ENCODE peak calls at places on chromosomes 5 and 9, in seven cellular contexts. T, P, J, R, O, E and C are unnamed samples.

GRCh38 chr9:129236441-129237145 is 58.5 kb upstream of the IER5L start:
- DNase-seq in P (no peak), O (peak), T (peak), J (no peak), R (no peak), E (no peak), C (peak)

GRCh38 chr9:11086561-11086960 is 473.8 kb upstream of the PTPRD start:
- DNase-seq in P (no peak), E (no peak), T (no peak), J (no peak), R (no peak), O (no peak), C (no peak)

GRCh38 chr9:93595861-93596365 is 19.5 kb downstream of the PHF2 start:
- DNase-seq in J (no peak), O (no peak), E (no peak), R (peak), T (no peak), P (no peak), C (no peak)

GRCh38 chr9:1025131-1025530 is 25.0 kb upstream of the DMRT2 start:
- DNase-seq in T (no peak), R (no peak), O (no peak), J (no peak), P (no peak), E (no peak), C (no peak)

GRCh38 chr9:119902611-119903010 is 533.4 kb upstream of the BRINP1 start:
- DNase-seq in O (no peak), P (no peak), E (no peak), J (no peak), R (no peak), T (no peak), C (no peak)

GRCh38 chr9:4494337-4494736 is 4.1 kb downstream of the SLC1A1 start:
- DNase-seq in R (no peak), J (no peak), E (no peak), P (no peak), T (no peak), O (no peak), C (no peak)

GRCh38 chr9:4840018-4840417 is 47.3 kb downstream of the RCL1 start:
- DNase-seq in T (no peak), O (no peak), P (no peak), J (no peak), R (no peak), E (no peak), C (no peak)

GRCh38 chr9:136978073-136978864 is 965 bp downstream of the PTGDS start:
- DNase-seq in O (peak), J (no peak), R (peak), P (peak), T (no peak), E (no peak), C (peak)

GRCh38 chr5:61277190-61277589 is 54.9 kb upstream of the ZSWIM6 start:
- DNase-seq in J (no peak), E (peak), T (no peak), R (no peak), O (no peak), P (no peak), C (peak)

GRCh38 chr5:21452429-21452828 is 1400.7 kb downstream of the CDH12 start:
- DNase-seq in P (no peak), E (no peak), J (no peak), O (no peak), T (no peak), R (no peak), C (no peak)

GRCh38 chr5:5183192-5183699 is 43.1 kb downstream of the ADAMTS16 start:
- DNase-seq in J (no peak), R (no peak), P (peak), O (no peak), T (no peak), E (no peak), C (no peak)

GRCh38 chr5:60959156-60959555 is 14.2 kb downstream of the NDUFAF2 start:
- DNase-seq in E (no peak), T (peak), P (no peak), O (no peak), J (peak), R (no peak), C (no peak)

GRCh38 chr5:102433473-102433872 is 65.3 kb downstream of the SLCO6A1 start:
- DNase-seq in J (no peak), O (no peak), P (no peak), T (no peak), R (no peak), E (no peak), C (no peak)

GRCh38 chr5:120134944-120135343 is 329.2 kb upstream of the PRR16 start:
- DNase-seq in P (no peak), J (no peak), E (no peak), T (no peak), R (no peak), O (no peak), C (no peak)

GRCh38 chr5:98651715-98652114 is 121.7 kb upstream of the RGMB start:
- DNase-seq in O (no peak), R (no peak), T (no peak), J (no peak), E (no peak), P (no peak), C (no peak)

GRCh38 chr5:32734822-32735378 is 23.8 kb downstream of the NPR3 start:
- DNase-seq in J (no peak), T (no peak), O (no peak), P (no peak), R (no peak), E (no peak), C (no peak)

GRCh38 chr5:180636403-180637075 is 12.9 kb downstream of the FLT4 start:
- DNase-seq in T (peak), R (peak), E (no peak), P (no peak), O (peak), J (no peak), C (no peak)

GRCh38 chr5:57386958-57387357 is 95.7 kb downstream of the ACTBL2 start:
- DNase-seq in E (no peak), T (peak), O (no peak), J (no peak), R (no peak), P (no peak), C (no peak)

GRCh38 chr9:93467462-93467861 is 14.1 kb upstream of the FAM120AOS start:
- DNase-seq in O (no peak), J (no peak), E (no peak), P (no peak), R (no peak), T (no peak), C (no peak)

GRCh38 chr5:39714036-39714698 is 289.4 kb upstream of the DAB2 start:
- DNase-seq in T (peak), E (peak), J (peak), R (no peak), O (no peak), P (peak), C (peak)

GRCh38 chr5:172751761-172752510 is 19.1 kb downstream of the DUSP1 start:
- DNase-seq in E (no peak), T (no peak), R (no peak), O (no peak), J (no peak), P (no peak), C (no peak)

GRCh38 chr9:120713257-120714087 is 798 bp downstream of the MEGF9 start:
- DNase-seq in J (no peak), T (peak), R (peak), E (no peak), P (peak), O (peak), C (peak)

GRCh38 chr5:95709967-95710650 is 21.0 kb upstream of the RHOBTB3 start:
- DNase-seq in P (no peak), O (peak), R (no peak), E (no peak), J (peak), T (no peak), C (no peak)

GRCh38 chr9:83186354-83186753 is 123.4 kb upstream of the RASEF start:
- DNase-seq in O (no peak), R (no peak), P (no peak), E (no peak), J (no peak), T (no peak), C (no peak)

GRCh38 chr5:25028994-25029393 is 384.2 kb upstream of the CDH10 start:
- DNase-seq in P (no peak), T (no peak), J (no peak), R (no peak), E (no peak), O (no peak), C (no peak)

GRCh38 chr9:101421653-101422065 is 13.9 kb downstream of the ALDOB start:
- DNase-seq in J (no peak), R (no peak), O (no peak), T (no peak), P (no peak), E (no peak), C (no peak)

GRCh38 chr5:102807878-102808502 is 52.9 kb downstream of the PAM start:
- DNase-seq in O (no peak), R (no peak), J (no peak), T (no peak), P (no peak), E (no peak), C (no peak)

GRCh38 chr9:128192601-128193371 is 1.4 kb upstream of the CIZ1 start:
- DNase-seq in J (peak), E (no peak), O (peak), R (peak), P (peak), T (peak), C (peak)
- TF ChIP-seq CTCF in J (no peak), E (no peak), O (peak), R (no peak), P (peak), T (peak), C (peak)

DNA sequence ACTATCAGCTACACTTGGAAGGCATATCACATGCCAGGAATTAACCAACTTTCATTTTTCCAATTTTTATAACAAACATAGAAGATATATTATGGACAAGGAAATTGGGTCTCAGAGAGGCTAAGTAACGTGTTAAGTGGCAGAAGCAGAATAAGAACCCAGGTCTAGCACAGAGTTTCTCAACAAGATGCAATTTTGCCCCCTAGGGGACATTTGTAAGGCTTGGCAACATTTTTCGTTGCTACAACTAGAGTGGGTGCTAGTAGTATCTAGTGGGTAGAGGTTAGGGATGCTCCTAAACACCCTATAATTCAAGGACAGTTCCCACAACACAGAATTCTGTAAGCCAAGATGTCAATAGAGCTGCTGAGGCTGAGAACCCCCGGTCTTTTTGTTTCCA is 180.6 kb downstream of the SNCAIP start:
- DNase-seq in E (no peak), R (no peak), P (no peak), T (peak), J (no peak), O (no peak), C (no peak)
- TF ChIP-seq CTCF in E (peak), R (no peak), P (no peak), T (peak), J (no peak), O (no peak), C (no peak)

GRCh38 chr9:98495530-98495929 is 213.2 kb downstream of the GABBR2 start:
- DNase-seq in J (no peak), P (no peak), O (no peak), E (no peak), R (no peak), T (peak), C (no peak)

GRCh38 chr9:98500337-98500919 is 208.3 kb downstream of the GABBR2 start:
- DNase-seq in E (no peak), R (no peak), J (no peak), P (no peak), T (no peak), O (no peak), C (no peak)

GRCh38 chr9:98491778-98492177 is 217.0 kb downstream of the GABBR2 start:
- DNase-seq in P (no peak), E (no peak), T (no peak), R (no peak), J (peak), O (no peak), C (no peak)

GRCh38 chr9:98491231-98491651 is 217.5 kb downstream of the GABBR2 start:
- DNase-seq in E (no peak), R (no peak), O (no peak), P (no peak), T (no peak), J (peak), C (no peak)

GRCh38 chr9:98494852-98495251 is 213.9 kb downstream of the GABBR2 start:
- DNase-seq in J (no peak), T (no peak), P (no peak), R (no peak), O (no peak), E (no peak), C (no peak)
- TF ChIP-seq CTCF in J (no peak), T (no peak), P (no peak), R (no peak), O (no peak), E (no peak), C (no peak)

GRCh38 chr9:109455861-109456260 is 42.2 kb downstream of the PTPN3 start:
- DNase-seq in O (no peak), E (no peak), T (no peak), J (no peak), P (no peak), R (no peak), C (peak)

GRCh38 chr9:109454601-109455155 is 43.4 kb downstream of the PTPN3 start:
- DNase-seq in R (no peak), J (no peak), T (no peak), E (no peak), O (no peak), P (no peak), C (no peak)

GRCh38 chr9:109458453-109459211 is 39.5 kb downstream of the PTPN3 start:
- DNase-seq in E (no peak), P (no peak), J (no peak), T (no peak), R (no peak), O (no peak), C (no peak)

GRCh38 chr9:109455391-109455790 is 42.7 kb downstream of the PTPN3 start:
- DNase-seq in T (no peak), J (no peak), E (no peak), P (no peak), R (no peak), O (no peak), C (no peak)

DNA sequence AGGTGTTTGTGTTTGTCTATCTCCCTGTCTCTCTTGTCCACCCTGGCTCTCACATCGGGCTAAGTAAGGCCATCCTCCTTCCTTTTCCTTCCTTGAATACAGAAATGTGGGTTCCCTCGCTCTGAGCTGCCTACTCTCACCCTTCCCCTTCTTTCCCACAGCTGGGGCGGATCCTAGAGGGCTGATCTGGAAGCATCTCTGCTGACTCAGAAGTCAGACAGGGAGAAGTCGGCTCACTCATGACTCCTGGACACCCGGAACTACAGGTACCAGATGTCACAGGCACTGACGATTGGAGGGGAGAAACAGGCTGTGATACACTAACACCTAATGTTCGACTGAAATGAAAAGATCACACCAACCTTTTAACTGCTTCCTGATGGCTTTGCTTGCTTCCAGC is 41.3 kb downstream of the PTPN3 start:
- DNase-seq in P (no peak), O (no peak), T (no peak), E (no peak), J (no peak), R (no peak), C (no peak)
- TF ChIP-seq CTCF in P (no peak), O (no peak), T (no peak), E (no peak), J (no peak), R (no peak), C (no peak)

DNA sequence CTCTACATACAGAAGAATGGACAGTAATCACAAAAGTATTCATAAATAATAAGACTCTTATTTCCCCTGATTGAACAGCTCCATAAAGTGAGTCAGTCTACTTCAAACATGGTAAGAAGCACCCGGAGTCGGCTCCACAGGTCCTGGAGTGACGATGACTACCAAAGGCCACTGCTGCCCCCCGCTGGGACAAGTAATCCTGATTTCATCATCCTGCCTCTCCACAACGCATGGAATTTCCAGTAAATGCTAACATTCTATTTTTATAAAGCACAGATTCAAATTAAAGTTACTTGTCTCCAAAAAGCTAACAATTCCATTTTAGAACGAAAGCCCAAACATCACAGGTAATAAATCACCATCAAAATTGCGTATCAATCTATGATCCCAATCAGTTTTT is 16.2 kb downstream of the ATPSCKMT start:
- DNase-seq in T (peak), R (no peak), E (peak), O (no peak), J (peak), P (peak), C (no peak)
- TF ChIP-seq CTCF in T (no peak), R (no peak), E (peak), O (peak), J (peak), P (no peak), C (no peak)

DNA sequence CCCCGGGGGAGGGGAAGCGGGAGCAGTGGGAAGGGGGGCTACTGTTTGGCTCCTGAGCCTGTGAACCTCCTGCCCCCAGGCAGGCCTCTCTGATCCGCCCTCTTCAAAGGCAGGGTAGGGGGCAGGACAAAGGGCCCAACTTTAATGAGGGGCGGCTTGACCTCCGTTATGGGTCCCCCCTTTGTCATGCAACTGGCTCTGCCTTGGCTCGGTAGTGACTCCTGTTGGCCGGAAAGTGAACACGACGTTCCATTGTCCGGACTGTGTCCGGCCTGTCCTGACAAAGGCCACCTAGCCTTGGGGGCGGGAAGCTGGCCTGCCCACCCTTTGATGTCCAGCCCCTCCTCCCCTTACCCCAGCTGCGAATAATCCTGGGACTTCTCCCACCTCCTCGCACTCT is 1.3 kb downstream of the CDX1 start:
- DNase-seq in P (no peak), J (no peak), T (no peak), O (no peak), E (no peak), R (no peak), C (no peak)
- TF ChIP-seq CTCF in P (no peak), J (no peak), T (no peak), O (no peak), E (no peak), R (no peak), C (no peak)